ENCODE peak calls at places on chromosomes 2 and 18, in five cellular contexts. Q, I, W, L and C are unnamed samples.

GRCh38 chr2:104412384-104412783 is 441.5 kb upstream of the POU3F3 start:
- DNase-seq in Q (peak; percentile 78), I (peak; percentile 40), W (no peak), L (no peak), C (no peak)

GRCh38 chr18:79644006-79644665 is 35.5 kb upstream of the CTDP1 start:
- DNase-seq in Q (peak; percentile 83), I (peak; percentile 65), W (no peak), L (peak; percentile 57), C (peak; percentile 32)

GRCh38 chr2:148552675-148553331 is 91.7 kb upstream of the EPC2 start:
- DNase-seq in Q (no peak), I (no peak), W (no peak), L (no peak), C (no peak)

GRCh38 chr2:112692914-112693313 is 27.9 kb upstream of the NT5DC4 start:
- DNase-seq in Q (no peak), I (peak; percentile 51), W (no peak), L (no peak), C (peak; percentile 76)

GRCh38 chr18:13450289-13451207 is 232.0 kb downstream of the LDLRAD4 start:
- DNase-seq in Q (no peak), I (no peak), W (no peak), L (no peak), C (no peak)

GRCh38 chr2:133991606-133992168 is 262.2 kb upstream of the MGAT5 start:
- DNase-seq in Q (no peak), I (no peak), W (no peak), L (no peak), C (no peak)

GRCh38 chr2:151103551-151103950 is 158.1 kb downstream of the RBM43 start:
- DNase-seq in Q (no peak), I (no peak), W (no peak), L (no peak), C (no peak)

GRCh38 chr2:102147935-102148334 is 5.4 kb downstream of the IL1R1 start:
- DNase-seq in Q (no peak), I (peak; percentile 68), W (no peak), L (no peak), C (peak; percentile 8)

GRCh38 chr2:67666386-67667053 is 269.4 kb downstream of the ETAA1 start:
- DNase-seq in Q (no peak), I (no peak), W (peak; percentile 68), L (no peak), C (no peak)

GRCh38 chr2:226131299-226131784 is 668.3 kb downstream of the IRS1 start:
- DNase-seq in Q (no peak), I (no peak), W (no peak), L (no peak), C (no peak)

GRCh38 chr2:53490659-53491058 is 276.9 kb upstream of the CHAC2 start:
- DNase-seq in Q (no peak), I (peak; percentile 74), W (no peak), L (no peak), C (peak; percentile 35)

GRCh38 chr2:151716721-151717120 is 17.6 kb downstream of the NEB start:
- DNase-seq in Q (peak; percentile 11), I (peak; percentile 14), W (no peak), L (no peak), C (no peak)

GRCh38 chr2:161223139-161223732 is 63.0 kb downstream of the TANK start:
- DNase-seq in Q (peak; percentile 61), I (peak; percentile 64), W (no peak), L (no peak), C (peak; percentile 24)

GRCh38 chr2:239106314-239106908 is 258.5 kb downstream of the TWIST2 start:
- DNase-seq in Q (peak; percentile 52), I (peak; percentile 88), W (no peak), L (no peak), C (peak; percentile 43)

GRCh38 chr2:190359896-190360376 is 16.5 kb downstream of the INPP1 start:
- DNase-seq in Q (peak; percentile 21), I (peak; percentile 87), W (no peak), L (peak; percentile 15), C (peak; percentile 65)

GRCh38 chr18:995641-996040 is 91.0 kb downstream of the ADCYAP1 start:
- DNase-seq in Q (no peak), I (peak; percentile 74), W (no peak), L (no peak), C (peak; percentile 38)

GRCh38 chr2:226282151-226282550 is 517.5 kb downstream of the IRS1 start:
- DNase-seq in Q (no peak), I (no peak), W (no peak), L (no peak), C (no peak)

GRCh38 chr2:240701091-240701735 is 9.5 kb downstream of the AQP12A start:
- DNase-seq in Q (peak; percentile 49), I (no peak), W (peak; percentile 66), L (no peak), C (no peak)

GRCh38 chr2:66389651-66390131 is 45.2 kb upstream of the MEIS1 start:
- DNase-seq in Q (no peak), I (peak; percentile 40), W (no peak), L (no peak), C (peak; percentile 11)

GRCh38 chr2:239014897-239015768 is 167.2 kb downstream of the TWIST2 start:
- DNase-seq in Q (no peak), I (no peak), W (peak; percentile 58), L (no peak), C (no peak)

GRCh38 chr18:79947881-79948610 is 3.4 kb downstream of the SLC66A2 start:
- DNase-seq in Q (no peak), I (no peak), W (peak; percentile 51), L (no peak), C (no peak)

GRCh38 chr2:18593496-18593895 is 4.1 kb upstream of the NT5C1B start:
- DNase-seq in Q (peak; percentile 10), I (no peak), W (no peak), L (no peak), C (no peak)

GRCh38 chr18:44686156-44686555 is 5.5 kb downstream of the SETBP1 start:
- DNase-seq in Q (no peak), I (no peak), W (no peak), L (no peak), C (peak; percentile 48)

GRCh38 chr2:212938144-212938793 is 213.1 kb downstream of the IKZF2 start:
- DNase-seq in Q (no peak), I (no peak), W (no peak), L (no peak), C (no peak)

GRCh38 chr2:216159646-216160045 is 50.5 kb downstream of the XRCC5 start:
- DNase-seq in Q (no peak), I (peak; percentile 10), W (no peak), L (no peak), C (no peak)
- H3K36me3 ChIP-seq in Q (peaks cover 73% of the 10 kb centered on the region), I (peaks cover 67% of the 10 kb centered on the region), W (peaks cover 15% of the 10 kb centered on the region), L (peaks cover 44% of the 10 kb centered on the region), C (peaks cover 45% of the 10 kb centered on the region)

GRCh38 chr2:54631755-54632154 is 91.7 kb upstream of the EML6 start:
- DNase-seq in Q (no peak), I (no peak), W (no peak), L (no peak), C (no peak)
- H3K36me3 ChIP-seq in Q (peaks cover 44% of the 10 kb centered on the region), I (peaks cover 57% of the 10 kb centered on the region), W (no peaks in the 10 kb centered on the region), L (peaks cover 64% of the 10 kb centered on the region), C (peaks cover 42% of the 10 kb centered on the region)

DNA sequence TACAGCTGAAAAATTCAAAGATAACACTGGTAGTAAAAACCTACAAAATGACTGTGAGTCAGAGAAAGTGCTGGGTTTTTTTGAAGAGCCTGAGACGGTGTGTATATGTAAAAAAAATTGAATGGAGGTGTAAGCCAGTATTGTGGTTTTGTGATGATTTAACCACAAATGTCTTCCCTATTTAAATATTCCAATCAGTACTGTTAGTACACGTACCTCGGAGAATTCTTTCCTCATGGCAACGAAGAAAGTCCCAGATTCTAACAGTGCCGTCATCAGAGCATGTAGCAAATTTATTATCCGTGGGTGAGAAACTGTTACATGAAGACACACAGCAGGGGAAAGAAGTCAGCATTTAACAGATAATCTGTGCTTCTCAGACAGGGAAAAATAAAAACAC is 48.1 kb downstream of the WDR33 start:
- DNase-seq in Q (no peak), I (peak; percentile 89), W (no peak), L (no peak), C (peak; percentile 70)
- H3K36me3 ChIP-seq in Q (peaks cover 42% of the 10 kb centered on the region), I (peaks cover 34% of the 10 kb centered on the region), W (peaks cover 15% of the 10 kb centered on the region), L (peaks cover 35% of the 10 kb centered on the region), C (peaks cover 38% of the 10 kb centered on the region)

GRCh38 chr2:237524631-237525030 is 37.6 kb downstream of the MLPH start:
- DNase-seq in Q (no peak), I (no peak), W (no peak), L (no peak), C (no peak)
- H3K36me3 ChIP-seq in Q (no peaks in the 10 kb centered on the region), I (no peaks in the 10 kb centered on the region), W (no peaks in the 10 kb centered on the region), L (no peaks in the 10 kb centered on the region), C (peaks cover 4% of the 10 kb centered on the region)

DNA sequence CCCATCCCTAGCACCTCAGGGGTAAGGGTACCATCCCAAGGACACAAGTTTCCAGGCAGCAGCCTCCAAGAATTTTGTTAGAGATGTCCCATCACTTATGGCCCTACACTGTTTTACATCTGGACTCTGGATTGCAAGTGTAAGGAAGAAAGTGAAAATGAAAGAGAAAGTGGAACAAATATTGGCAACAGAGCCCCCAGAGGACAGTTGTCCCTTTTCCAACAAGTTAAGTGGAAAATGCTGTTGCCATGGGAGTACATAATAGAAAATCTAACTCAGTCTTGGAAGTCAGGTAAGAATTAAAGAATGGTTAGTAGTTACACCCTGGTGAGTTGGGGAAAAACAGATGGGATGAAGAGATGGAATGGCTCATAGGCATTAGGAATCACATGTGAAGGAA is 50.6 kb downstream of the TTC21B start:
- DNase-seq in Q (no peak), I (peak; percentile 29), W (no peak), L (no peak), C (peak; percentile 9)
- H3K36me3 ChIP-seq in Q (peaks cover 15% of the 10 kb centered on the region), I (peaks cover 21% of the 10 kb centered on the region), W (peaks cover 4% of the 10 kb centered on the region), L (peaks cover 14% of the 10 kb centered on the region), C (peaks cover 3% of the 10 kb centered on the region)